ENCODE peak calls at places on chromosomes 3 and 15, in five cellular contexts. L is astrocyte; X is activated CD4-positive, alpha-beta T cell treated with anti-CD3 and anti-CD28 coated beads for 1 hour; O is T-cell; A is left ventricle myocardium inferior. Y is an unnamed sample.
A peak's percentile ranks its signal among the peaks of the same experiment; 100 is the strongest.

GRCh38 chr3:195204360-195205166 is 66.4 kb downstream of the XXYLT1 start:
- DNase-seq in A (no peak), X (no peak), L (peak; percentile 70), O (no peak), Y (no peak)

GRCh38 chr15:47673343-47673761 is 44.0 kb upstream of the SEMA6D start:
- DNase-seq in X (no peak), A (no peak), O (no peak), L (no peak), Y (no peak)

GRCh38 chr15:43225201-43225949 is 4.6 kb upstream of the EPB42 start:
- DNase-seq in O (peak; percentile 13), A (no peak), X (peak; percentile 14), L (peak; percentile 44), Y (peak; percentile 61)

GRCh38 chr3:126557415-126557745 is 1.4 kb downstream of the C3orf22 start:
- DNase-seq in X (peak; percentile 3), O (no peak), A (no peak), L (no peak), Y (no peak)

GRCh38 chr3:138180375-138181029 is 5.8 kb upstream of the DBR1 start:
- DNase-seq in X (no peak), A (no peak), O (peak; percentile 29), L (peak; percentile 18), Y (peak; percentile 29)

GRCh38 chr3:184880616-184881015 is 68.7 kb downstream of the VPS8 start:
- DNase-seq in L (peak; percentile 67), O (no peak), X (no peak), A (no peak), Y (no peak)

GRCh38 chr3:61358364-61358763 is 107.1 kb upstream of the FHIT start:
- DNase-seq in O (no peak), A (peak; percentile 77), X (no peak), L (no peak), Y (no peak)

GRCh38 chr3:138461696-138462295 is 27.4 kb downstream of the ESYT3 start:
- DNase-seq in A (no peak), X (no peak), O (no peak), L (no peak), Y (no peak)

GRCh38 chr3:180335056-180335455 is 266.9 kb upstream of the TTC14 start:
- DNase-seq in L (no peak), X (no peak), A (no peak), O (no peak), Y (no peak)

GRCh38 chr3:50464578-50464977 is 38.9 kb downstream of the CACNA2D2 start:
- DNase-seq in L (no peak), O (no peak), X (no peak), A (no peak), Y (no peak)

Y was measured in CD4-positive, alpha-beta memory T cell.